ENCODE peak calls at places on chromosomes 2 and 18, in six cellular contexts. W is uterus, C is NB4, Y is AG04450, O is foreskin fibroblast, S is tibial artery. U is an unnamed sample.

GRCh38 chr2:239160226-239161143 is 240.3 kb downstream of the HDAC4 start:
- DNase-seq in W (peak), C (peak), Y (no peak), O (peak), S (peak), U (no peak)

GRCh38 chr18:34807106-34807796 is 97.2 kb downstream of the DTNA start:
- DNase-seq in W (no peak), C (no peak), Y (no peak), O (no peak), S (no peak), U (no peak)

GRCh38 chr18:75273817-75274216 is 63.2 kb downstream of the TSHZ1 start:
- DNase-seq in W (no peak), C (no peak), Y (no peak), O (no peak), S (no peak), U (no peak)

GRCh38 chr18:9631814-9632496 is 17.6 kb upstream of the PPP4R1 start:
- DNase-seq in W (no peak), C (no peak), Y (peak), O (peak), S (no peak), U (peak)

GRCh38 chr2:235170016-235170415 is 218.2 kb downstream of the SH3BP4 start:
- DNase-seq in W (no peak), C (no peak), Y (no peak), O (peak), S (no peak), U (peak)

GRCh38 chr18:78794031-78794430 is 185.6 kb upstream of the SALL3 start:
- DNase-seq in W (no peak), C (no peak), Y (no peak), O (peak), S (no peak), U (no peak)

GRCh38 chr2:201263774-201264173 is 3.4 kb downstream of the CASP8 start:
- DNase-seq in W (no peak), C (no peak), Y (no peak), O (no peak), S (no peak), U (no peak)

GRCh38 chr2:181106789-181107418 is 126.5 kb downstream of the UBE2E3 start:
- DNase-seq in W (no peak), C (peak), Y (peak), O (peak), S (no peak), U (peak)

GRCh38 chr2:240395896-240396622 is 39.4 kb upstream of the GPC1 start:
- DNase-seq in W (no peak), C (no peak), Y (no peak), O (no peak), S (peak), U (no peak)

GRCh38 chr18:23228102-23229051 is 93.1 kb downstream of the CABLES1 start:
- DNase-seq in W (no peak), C (peak), Y (no peak), O (peak), S (peak), U (peak)

GRCh38 chr2:80348078-80348477 is 43.5 kb upstream of the LRRTM1 start:
- DNase-seq in W (no peak), C (no peak), Y (no peak), O (no peak), S (no peak), U (no peak)

GRCh38 chr2:85933753-85934594 is 45.2 kb upstream of the ST3GAL5 start:
- DNase-seq in W (no peak), C (no peak), Y (no peak), O (peak), S (no peak), U (peak)

GRCh38 chr2:10042301-10043161 is 819 bp upstream of the KLF11 start:
- DNase-seq in W (peak), C (no peak), Y (no peak), O (peak), S (peak), U (peak)

GRCh38 chr2:168118733-168119518 is 128.5 kb downstream of the STK39 start:
- DNase-seq in W (no peak), C (peak), Y (peak), O (peak), S (no peak), U (peak)

GRCh38 chr2:85445316-85446295 is 27.1 kb downstream of the SH2D6 start:
- DNase-seq in W (peak), C (no peak), Y (peak), O (peak), S (no peak), U (peak)

GRCh38 chr2:33146112-33146511 is 199.4 kb downstream of the LTBP1 start:
- DNase-seq in W (no peak), C (no peak), Y (no peak), O (peak), S (no peak), U (no peak)

GRCh38 chr2:128303095-128303791 is 15.4 kb downstream of the HS6ST1 start:
- DNase-seq in W (no peak), C (no peak), Y (no peak), O (no peak), S (no peak), U (no peak)

GRCh38 chr2:174365583-174365982 is 29.9 kb upstream of the SCRN3 start:
- DNase-seq in W (no peak), C (no peak), Y (no peak), O (no peak), S (no peak), U (no peak)

GRCh38 chr18:35828591-35828990 is 143.9 kb upstream of the RMP24 start:
- DNase-seq in W (no peak), C (no peak), Y (no peak), O (no peak), S (no peak), U (no peak)

GRCh38 chr18:72155327-72155726 is 388.8 kb downstream of the CBLN2 start:
- DNase-seq in W (no peak), C (no peak), Y (no peak), O (peak), S (no peak), U (no peak)

GRCh38 chr2:16623046-16623445 is 42.6 kb downstream of the CYRIA start:
- DNase-seq in W (no peak), C (no peak), Y (peak), O (no peak), S (no peak), U (peak)

GRCh38 chr2:54895735-54896134 is 154.5 kb downstream of the RTN4 start:
- DNase-seq in W (no peak), C (peak), Y (no peak), O (peak), S (no peak), U (peak)

GRCh38 chr2:120654383-120655134 is 81.1 kb upstream of the GLI2 start:
- DNase-seq in W (no peak), C (no peak), Y (no peak), O (no peak), S (no peak), U (no peak)

GRCh38 chr18:63924551-63924950 is 16.8 kb downstream of the SERPINB10 start:
- DNase-seq in W (no peak), C (no peak), Y (no peak), O (no peak), S (no peak), U (peak)

GRCh38 chr2:52613064-52613463 is 1154.5 kb upstream of the CHAC2 start:
- DNase-seq in W (no peak), C (no peak), Y (no peak), O (no peak), S (no peak), U (no peak)

GRCh38 chr2:240501531-240501991 is 56.2 kb downstream of the ANKMY1 start:
- DNase-seq in W (peak), C (no peak), Y (no peak), O (no peak), S (no peak), U (no peak)

GRCh38 chr2:187349328-187349944 is 98.6 kb downstream of the CALCRL start:
- DNase-seq in W (no peak), C (no peak), Y (no peak), O (peak), S (no peak), U (peak)

GRCh38 chr2:121135168-121135853 is 149.7 kb downstream of the TFCP2L1 start:
- DNase-seq in W (no peak), C (no peak), Y (no peak), O (peak), S (no peak), U (no peak)

GRCh38 chr2:85213893-85214512 is 80.8 kb downstream of the TCF7L1 start:
- DNase-seq in W (no peak), C (no peak), Y (no peak), O (no peak), S (no peak), U (no peak)

GRCh38 chr18:79799619-79800352 is 2.0 kb downstream of the KCNG2 start:
- DNase-seq in W (no peak), C (peak), Y (no peak), O (no peak), S (no peak), U (no peak)

GRCh38 chr2:192159215-192159614 is 35.5 kb downstream of the TMEFF2 start:
- DNase-seq in W (no peak), C (no peak), Y (no peak), O (peak), S (no peak), U (no peak)

GRCh38 chr2:240232961-240233890 is 92.8 kb upstream of the OTOS start:
- DNase-seq in W (peak), C (peak), Y (no peak), O (peak), S (peak), U (peak)

GRCh38 chr18:8771930-8772329 is 66.6 kb downstream of the MTCL1 start:
- DNase-seq in W (no peak), C (no peak), Y (no peak), O (no peak), S (peak), U (peak)

GRCh38 chr2:9663008-9663879 is 32.4 kb upstream of the YWHAQ start:
- DNase-seq in W (no peak), C (no peak), Y (no peak), O (no peak), S (no peak), U (no peak)

GRCh38 chr2:168801961-168802824 is at the start of gene NOSTRIN:
- DNase-seq in W (no peak), C (no peak), Y (no peak), O (no peak), S (no peak), U (peak)

GRCh38 chr2:73077424-73077795 is 5.9 kb upstream of the SFXN5 start:
- DNase-seq in W (no peak), C (no peak), Y (no peak), O (no peak), S (no peak), U (no peak)

GRCh38 chr2:235511187-235511661 is 17.4 kb downstream of the AGAP1 start:
- DNase-seq in W (no peak), C (no peak), Y (peak), O (peak), S (no peak), U (peak)

GRCh38 chr2:12555012-12555645 is 161.6 kb upstream of the TRIB2 start:
- DNase-seq in W (no peak), C (peak), Y (no peak), O (peak), S (no peak), U (peak)

DNA sequence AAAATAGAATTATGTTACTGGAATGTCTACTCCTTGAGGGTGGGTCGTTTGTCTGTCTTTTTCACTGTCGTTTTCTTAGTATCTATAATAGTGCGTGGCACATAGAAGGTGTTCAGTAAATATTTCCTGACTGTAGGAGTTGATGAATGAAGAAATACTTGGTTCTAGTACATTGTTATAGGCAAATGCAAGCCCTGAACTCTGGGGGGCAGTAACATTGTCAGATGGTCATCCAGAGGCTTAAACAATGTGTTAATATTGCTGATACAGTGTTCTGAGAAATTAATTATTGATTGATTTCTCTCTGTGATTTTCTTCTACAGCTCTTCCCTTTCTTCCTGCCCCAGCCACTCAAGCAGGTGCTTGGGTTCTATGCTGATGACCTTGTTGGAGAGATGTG is 24.4 kb upstream of the THOC1 start:
- DNase-seq in W (no peak), C (peak), Y (no peak), O (peak), S (no peak), U (no peak)
- TF ChIP-seq CTCF in W (no peak), C (peak), Y (peak), O (peak), S (no peak), U (peak)

DNA sequence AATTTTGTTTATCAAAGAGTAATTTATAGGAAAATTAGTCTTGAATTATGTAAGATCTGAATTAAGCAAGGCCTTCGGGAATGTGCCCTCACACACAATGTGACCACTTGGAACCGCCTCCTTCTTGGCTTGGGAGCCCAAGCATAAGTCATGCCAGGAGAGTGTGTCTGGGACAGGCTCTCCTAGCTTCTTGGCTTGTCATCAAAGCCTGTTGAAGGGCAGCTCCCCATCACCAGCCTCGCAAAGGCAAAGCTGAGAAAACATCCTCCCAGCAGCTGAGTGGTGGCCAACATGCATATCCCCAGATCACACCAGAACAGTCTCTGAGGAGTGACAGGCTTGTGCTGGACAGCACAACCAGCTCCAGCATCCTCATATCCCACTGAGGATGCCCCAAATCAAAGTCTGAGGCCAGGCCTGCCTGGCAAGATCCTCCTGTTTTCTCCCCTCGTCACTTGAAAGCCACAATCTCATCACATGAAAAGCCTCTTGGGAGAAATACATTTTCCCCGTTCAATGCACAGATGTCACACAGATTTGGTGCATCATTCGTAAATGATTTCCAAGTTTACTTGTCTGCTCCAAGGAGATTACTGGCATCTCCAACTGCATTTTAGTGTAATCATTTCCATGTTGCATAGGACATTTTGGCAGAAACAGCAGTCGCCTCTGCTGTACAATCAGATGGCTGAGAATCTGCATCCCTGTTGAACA is 269.3 kb downstream of the TTC32 start:
- DNase-seq in W (peak), C (no peak), Y (no peak), O (peak), S (peak), U (peak)
- H3K4me3 ChIP-seq in W (no peak), C (no peak), Y (no peak), O (no peak), S (no peak), U (no peak)

DNA sequence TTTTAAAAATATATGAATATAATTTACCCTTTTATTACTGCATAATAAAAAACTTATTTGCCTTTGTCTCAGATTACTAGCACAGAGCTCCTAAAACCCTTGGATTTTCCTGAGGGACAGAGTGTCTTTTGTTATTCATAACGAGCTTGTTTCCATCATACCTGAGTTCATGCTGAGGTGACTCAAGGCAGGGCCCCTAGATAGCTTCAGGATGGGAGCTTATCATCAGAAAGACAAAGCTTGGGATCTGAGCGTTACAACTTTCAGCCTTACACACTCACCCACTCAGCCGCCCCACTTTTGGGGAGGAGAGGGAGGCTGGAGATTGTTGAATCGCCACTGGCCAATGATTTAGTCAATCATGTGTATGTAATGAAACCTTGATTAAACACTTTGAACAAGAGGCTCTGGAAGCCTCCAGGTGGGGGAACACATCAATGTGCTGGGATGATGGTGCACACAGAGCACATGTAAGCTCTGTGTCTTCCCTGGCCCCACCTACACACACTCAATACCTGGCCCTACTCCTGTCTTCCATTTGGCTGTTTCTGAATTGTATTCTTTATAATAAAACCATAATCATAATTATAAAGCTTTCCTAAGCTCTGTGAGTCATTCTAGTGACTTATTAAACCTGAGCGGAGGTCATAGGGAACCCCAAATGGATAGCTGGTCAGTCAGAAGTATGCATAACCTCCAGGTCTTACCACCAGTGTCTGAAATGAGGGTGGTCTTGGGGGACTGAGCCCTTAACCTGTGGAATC is 28.5 kb upstream of the DNAH7 start:
- DNase-seq in W (no peak), C (no peak), Y (no peak), O (no peak), S (no peak), U (no peak)
- TF ChIP-seq CTCF in W (no peak), C (no peak), Y (no peak), O (no peak), S (no peak), U (no peak)

DNA sequence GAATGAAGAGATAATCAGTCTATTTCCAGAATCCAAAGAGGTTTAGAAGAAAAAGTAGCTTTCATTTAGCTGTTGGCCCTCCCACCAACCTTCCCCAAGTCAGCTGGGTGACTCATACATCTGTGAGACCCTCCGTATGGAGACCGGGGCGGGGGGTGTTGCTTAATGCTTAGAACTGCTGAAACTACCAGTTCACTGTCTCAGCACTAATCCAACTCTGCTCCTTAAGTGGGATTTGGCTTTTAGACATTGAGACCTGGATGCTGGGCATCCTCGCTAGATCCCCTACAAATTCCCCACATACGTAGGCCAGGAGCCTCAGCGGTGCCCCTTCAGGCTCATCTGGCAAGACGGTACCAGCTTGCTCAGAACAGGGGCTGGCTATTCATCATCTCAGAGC is at the start of gene SAG:
- DNase-seq in W (no peak), C (no peak), Y (no peak), O (no peak), S (no peak), U (no peak)
- H3K4me3 ChIP-seq in W (no peak), C (no peak), Y (no peak), O (no peak), S (no peak), U (no peak)

GRCh38 chr18:77754475-77755044 is 504.9 kb downstream of the GALR1 start:
- DNase-seq in W (no peak), C (no peak), Y (no peak), O (no peak), S (no peak), U (no peak)

GRCh38 chr18:77749189-77749588 is 499.5 kb downstream of the GALR1 start:
- DNase-seq in W (no peak), C (peak), Y (no peak), O (no peak), S (no peak), U (no peak)
- TF ChIP-seq CTCF in W (no peak), C (peak), Y (peak), O (no peak), S (peak), U (peak)

GRCh38 chr2:62099523-62100175 is 96.3 kb upstream of the B3GNT2 start:
- DNase-seq in W (no peak), C (peak), Y (no peak), O (no peak), S (no peak), U (no peak)
- H3K4me3 ChIP-seq in W (no peak), C (peak), Y (no peak), O (no peak), S (no peak), U (no peak)